ENCODE peak calls at places on chromosomes 12 and 14, in seven cellular contexts. C is transverse colon, F is breast epithelium, X is stomach, R is sigmoid colon, W is body of pancreas, I is cardiac muscle cell. D is an unnamed sample. For H3K4me1, the result is how much of the 10 kb centered on the place peaks cover.

GRCh38 chr12:6230321-6231110 is 30.3 kb downstream of the CD9 start:
- DNase-seq in C (peak), F (peak), X (peak), R (peak), W (peak), I (peak), D (peak)

GRCh38 chr14:92568621-92569479 is 55.3 kb downstream of the RIN3 start:
- DNase-seq in C (no peak), F (no peak), X (no peak), R (peak), W (no peak), I (peak), D (peak)

GRCh38 chr12:26830783-26831601 is 2.0 kb downstream of the ITPR2 start:
- DNase-seq in C (no peak), F (no peak), X (no peak), R (no peak), W (peak), I (no peak), D (no peak)

GRCh38 chr12:22312336-22312735 is 22.2 kb downstream of the ST8SIA1 start:
- DNase-seq in C (no peak), F (no peak), X (no peak), R (no peak), W (no peak), I (peak), D (no peak)

GRCh38 chr14:70416322-70416716 is 571 bp downstream of the SYNJ2BP start:
- DNase-seq in C (no peak), F (no peak), X (no peak), R (no peak), W (no peak), I (peak), D (no peak)

GRCh38 chr12:18224745-18225144 is 36.6 kb upstream of the PIK3C2G start:
- DNase-seq in C (no peak), F (no peak), X (no peak), R (no peak), W (no peak), I (peak), D (no peak)

GRCh38 chr12:75837700-75838099 is 193.9 kb downstream of the PHLDA1 start:
- DNase-seq in C (no peak), F (no peak), X (no peak), R (no peak), W (peak), I (no peak), D (no peak)

GRCh38 chr14:101109981-101110728 is 206.6 kb upstream of the RTL1 start:
- DNase-seq in C (no peak), F (no peak), X (peak), R (peak), W (no peak), I (no peak), D (peak)

GRCh38 chr12:115920395-115921183 is 356.9 kb downstream of the MED13L start:
- DNase-seq in C (no peak), F (no peak), X (no peak), R (no peak), W (no peak), I (no peak), D (no peak)

GRCh38 chr14:26765768-26766550 is 168.1 kb upstream of the NOVA1 start:
- DNase-seq in C (peak), F (no peak), X (no peak), R (peak), W (peak), I (peak), D (peak)

GRCh38 chr12:5456906-5457305 is 25.0 kb downstream of the NTF3 start:
- DNase-seq in C (no peak), F (no peak), X (no peak), R (no peak), W (no peak), I (peak), D (no peak)

GRCh38 chr12:123948401-123949117 is 24.1 kb downstream of the CCDC92 start:
- DNase-seq in C (no peak), F (no peak), X (no peak), R (no peak), W (no peak), I (no peak), D (no peak)

GRCh38 chr12:93344876-93345275 is 32.8 kb upstream of the NUDT4 start:
- DNase-seq in C (no peak), F (no peak), X (no peak), R (no peak), W (no peak), I (no peak), D (no peak)

GRCh38 chr12:59023861-59024424 is 103.6 kb upstream of the LRIG3 start:
- DNase-seq in C (no peak), F (no peak), X (no peak), R (no peak), W (no peak), I (peak), D (no peak)

GRCh38 chr12:53870122-53870521 is 68.5 kb upstream of the HOXC13 start:
- DNase-seq in C (no peak), F (no peak), X (no peak), R (no peak), W (no peak), I (no peak), D (no peak)

GRCh38 chr14:106318700-106319099 is 792.3 kb downstream of the TMEM121 start:
- DNase-seq in C (no peak), F (no peak), X (no peak), R (no peak), W (no peak), I (no peak), D (no peak)

GRCh38 chr14:56687123-56687522 is 107.5 kb downstream of the TMEM260 start:
- DNase-seq in C (no peak), F (no peak), X (no peak), R (no peak), W (no peak), I (no peak), D (no peak)

GRCh38 chr14:22427771-22428228 is 161.2 kb downstream of the DAD1 start:
- DNase-seq in C (no peak), F (no peak), X (no peak), R (peak), W (peak), I (peak), D (no peak)

GRCh38 chr12:70609739-70610491 is 27.3 kb downstream of the PTPRB start:
- DNase-seq in C (peak), F (no peak), X (peak), R (peak), W (peak), I (peak), D (peak)

GRCh38 chr12:122250047-122250446 is 16.2 kb downstream of the VPS33A start:
- DNase-seq in C (no peak), F (no peak), X (no peak), R (no peak), W (peak), I (no peak), D (no peak)

GRCh38 chr12:46124848-46125619 is 134.7 kb upstream of the SCAF11 start:
- DNase-seq in C (peak), F (no peak), X (peak), R (peak), W (peak), I (peak), D (no peak)

GRCh38 chr14:52790011-52790755 is 1.2 kb downstream of the GNPNAT1 start:
- DNase-seq in C (no peak), F (no peak), X (no peak), R (no peak), W (peak), I (no peak), D (no peak)

GRCh38 chr14:52793061-52793460 is 1.7 kb upstream of the GNPNAT1 start:
- DNase-seq in C (no peak), F (no peak), X (no peak), R (no peak), W (no peak), I (no peak), D (no peak)

GRCh38 chr14:52790756-52791203 is 627 bp downstream of the GNPNAT1 start:
- DNase-seq in C (no peak), F (no peak), X (no peak), R (no peak), W (no peak), I (no peak), D (no peak)

GRCh38 chr14:52792097-52792415 is 649 bp upstream of the GNPNAT1 start:
- DNase-seq in C (no peak), F (no peak), X (no peak), R (no peak), W (peak), I (no peak), D (no peak)

DNA sequence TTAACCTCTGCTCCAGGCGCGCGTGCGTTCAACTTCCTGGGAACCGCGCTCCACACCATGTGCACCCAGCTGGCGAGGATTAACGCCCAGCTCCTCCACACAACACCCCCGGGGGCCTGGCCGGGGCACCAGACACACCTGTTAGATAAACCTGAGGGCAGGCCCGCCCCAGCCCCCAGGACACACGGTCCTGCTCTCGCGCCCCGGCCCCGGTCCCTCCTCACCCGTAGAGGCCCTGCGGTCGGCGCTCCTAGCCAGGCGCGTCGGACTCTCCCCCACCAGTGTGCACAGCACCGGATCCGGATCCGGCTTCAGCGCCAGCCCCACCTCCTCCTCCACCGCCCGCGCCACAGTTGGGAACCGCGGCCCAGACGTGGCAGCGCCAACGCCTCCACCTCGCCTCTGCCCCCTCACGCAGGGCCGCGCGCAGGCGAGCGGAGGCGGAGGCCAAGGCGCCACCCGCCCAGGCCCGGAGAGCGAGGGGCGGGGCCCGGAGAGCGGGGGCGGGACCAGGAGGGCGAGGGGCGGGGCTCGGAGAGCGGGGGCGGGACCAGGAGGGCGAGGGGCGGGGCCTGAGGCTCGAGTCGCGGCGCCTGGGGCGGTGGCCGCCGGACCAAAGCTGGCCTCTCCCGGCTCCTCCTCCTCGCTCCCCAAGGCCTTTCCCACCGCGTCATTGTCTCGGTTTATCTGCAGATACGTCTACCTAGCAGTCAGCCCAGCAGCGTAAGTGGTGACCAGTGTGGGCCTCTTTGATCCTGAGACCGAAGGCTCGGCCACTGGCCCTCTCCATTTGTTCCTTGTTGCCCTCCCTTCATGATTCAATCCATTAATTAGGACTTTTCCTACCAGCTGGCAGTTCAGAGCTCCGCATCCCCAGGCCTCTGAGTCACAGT is at the start of gene GNPNAT1:
- DNase-seq in C (peak), F (peak), X (peak), R (peak), W (peak), I (peak), D (peak)
- H3K4me3 ChIP-seq in C (peak), F (peak), X (peak), R (peak), W (peak), I (peak), D (peak)

GRCh38 chr12:56724660-56724988 is 475 bp downstream of the NACA start:
- DNase-seq in C (no peak), F (no peak), X (no peak), R (no peak), W (peak), I (no peak), D (no peak)

GRCh38 chr12:56721721-56722120 is 3.4 kb downstream of the NACA start:
- DNase-seq in C (no peak), F (no peak), X (no peak), R (no peak), W (no peak), I (no peak), D (no peak)

GRCh38 chr12:56723889-56724659 is 1.0 kb downstream of the NACA start:
- DNase-seq in C (peak), F (peak), X (peak), R (peak), W (peak), I (peak), D (peak)

GRCh38 chr12:56723352-56723751 is 1.7 kb downstream of the NACA start:
- DNase-seq in C (no peak), F (no peak), X (no peak), R (no peak), W (no peak), I (no peak), D (no peak)

GRCh38 chr12:56722832-56723231 is 2.3 kb downstream of the NACA start:
- DNase-seq in C (no peak), F (no peak), X (no peak), R (no peak), W (no peak), I (no peak), D (no peak)
- H3K4me1 ChIP-seq in C (under half), F (under half), X (half or more), R (half or more), W (half or more), I (half or more), D (half or more)

DNA sequence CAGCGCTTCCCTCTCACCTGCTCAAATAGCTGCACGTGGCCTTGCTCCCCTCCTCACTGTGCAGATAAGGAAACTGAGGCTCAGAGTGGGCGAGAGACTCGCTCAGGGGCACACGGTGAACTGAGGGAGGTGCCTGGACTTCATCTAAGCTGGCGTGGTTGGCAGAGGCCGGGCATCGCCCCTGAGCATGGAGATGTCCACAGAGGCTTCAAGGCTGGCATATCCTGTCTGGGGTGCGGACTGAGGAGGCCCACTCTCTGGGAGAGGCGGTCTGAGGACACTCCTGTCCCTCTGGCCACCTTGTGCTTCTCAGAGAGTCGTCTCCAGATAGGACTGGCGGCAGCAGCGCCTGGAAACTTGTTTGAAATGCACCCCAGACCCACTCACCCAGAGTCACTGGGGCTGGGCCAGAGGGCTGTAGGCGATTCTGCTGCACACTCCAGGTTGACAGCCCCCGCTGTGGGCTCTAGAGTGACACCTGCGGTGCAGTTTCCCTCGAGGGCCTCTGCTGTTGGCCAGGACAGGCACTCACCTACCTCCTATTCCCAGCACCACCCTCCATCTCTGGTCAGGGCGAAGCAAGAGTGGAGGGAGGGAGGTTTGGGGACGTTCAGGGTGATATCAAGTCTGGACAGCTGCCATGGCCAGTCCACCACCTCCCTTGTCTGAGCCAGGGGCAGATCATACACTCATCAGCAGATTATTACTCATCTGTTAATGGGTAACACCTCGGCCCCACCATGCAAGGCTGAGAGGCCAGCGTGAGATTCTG is 11.2 kb upstream of the LBHD2 start:
- DNase-seq in C (no peak), F (no peak), X (no peak), R (peak), W (peak), I (no peak), D (no peak)
- TF ChIP-seq CTCF in C (no peak), F (no peak), X (no peak), R (no peak), W (no peak), I (no peak), D (no peak)

DNA sequence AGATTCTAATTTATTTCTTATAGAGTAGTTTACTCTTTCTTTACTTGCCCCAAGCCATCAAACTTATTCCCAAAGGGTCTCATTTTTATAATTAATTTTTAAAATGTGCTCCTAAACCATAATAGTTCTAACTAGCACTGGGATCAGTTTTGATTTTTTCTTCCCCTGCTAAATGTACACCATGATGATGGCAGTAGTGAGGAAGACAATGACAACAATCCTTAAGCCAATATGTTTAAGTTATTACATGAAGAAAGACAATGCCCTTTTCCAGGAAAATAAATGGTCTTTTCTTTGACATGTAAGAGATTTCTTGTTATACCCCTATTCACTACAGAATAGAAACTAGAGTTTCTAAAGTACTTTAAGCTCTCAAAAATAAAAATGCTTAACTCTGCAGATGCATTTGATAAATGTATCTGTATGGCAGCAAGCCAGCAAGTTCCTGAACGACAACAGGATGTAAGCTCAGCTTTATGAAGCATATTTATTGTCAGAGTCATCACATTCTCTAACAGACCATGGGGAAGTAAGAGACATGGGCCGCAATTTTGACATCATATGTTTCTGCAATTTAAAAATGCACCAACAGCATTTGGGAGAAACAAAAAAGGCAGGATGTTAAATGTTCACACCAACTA is 36.0 kb upstream of the SNX6 start:
- DNase-seq in C (peak), F (no peak), X (no peak), R (no peak), W (peak), I (peak), D (no peak)
- H3K4me3 ChIP-seq in C (no peak), F (no peak), X (no peak), R (no peak), W (no peak), I (no peak), D (no peak)

DNA sequence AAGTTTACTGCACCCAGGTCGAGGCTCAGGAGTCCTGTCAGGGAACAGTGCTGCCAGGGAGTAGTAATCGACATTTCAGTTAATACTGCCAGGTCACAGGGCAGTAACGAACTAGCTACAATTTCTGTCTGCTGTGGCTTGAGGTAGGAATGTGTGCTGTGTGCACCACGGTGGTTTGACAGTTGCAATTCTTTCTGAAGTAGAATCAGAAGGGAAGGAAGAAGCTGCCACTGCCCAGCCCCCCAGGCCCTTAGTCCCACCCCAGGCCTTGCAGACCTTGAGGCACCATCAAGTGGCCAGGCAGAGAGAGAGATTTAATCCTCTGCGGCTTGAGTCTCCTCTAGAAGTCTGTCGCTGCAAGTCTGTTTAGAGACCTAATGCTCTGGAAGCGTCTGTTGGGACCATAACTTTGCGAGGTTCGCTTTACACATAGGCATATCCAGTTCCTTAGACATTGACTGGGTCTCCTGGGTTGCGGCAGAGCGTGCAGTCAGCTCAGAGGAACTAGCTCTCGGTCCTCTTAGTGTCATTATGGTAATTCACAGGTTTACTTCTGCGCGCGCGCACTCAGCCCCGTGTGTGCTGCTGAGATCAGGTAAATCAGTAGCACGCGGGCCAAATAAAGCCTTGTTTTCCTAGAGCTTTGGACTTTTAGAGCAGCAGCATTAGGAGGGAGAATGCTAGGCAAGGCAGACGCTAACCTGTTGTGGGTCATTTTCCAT is 9.8 kb downstream of the NKX2-1 start:
- DNase-seq in C (no peak), F (no peak), X (no peak), R (no peak), W (no peak), I (no peak), D (no peak)
- H3K4me1 ChIP-seq in C (under half), F (under half), X (under half), R (under half), W (under half), I (under half), D (under half)

GRCh38 chr14:20970983-20971704 is 15.9 kb downstream of the RNASE2 start:
- DNase-seq in C (peak), F (peak), X (peak), R (peak), W (peak), I (peak), D (peak)
- TF ChIP-seq CTCF in C (peak), F (peak), X (peak), R (peak), W (peak), I (peak), D (peak)

GRCh38 chr12:101204598-101205304 is 5.3 kb downstream of the SLC5A8 start:
- DNase-seq in C (no peak), F (no peak), X (no peak), R (no peak), W (no peak), I (no peak), D (no peak)

GRCh38 chr12:101207086-101207780 is 2.8 kb downstream of the SLC5A8 start:
- DNase-seq in C (no peak), F (no peak), X (no peak), R (no peak), W (no peak), I (no peak), D (no peak)

GRCh38 chr12:101209319-101210302 is at the start of gene SLC5A8:
- DNase-seq in C (peak), F (no peak), X (no peak), R (no peak), W (peak), I (no peak), D (no peak)
- H3K4me3 ChIP-seq in C (no peak), F (peak), X (no peak), R (no peak), W (no peak), I (peak), D (no peak)